ENCODE peak calls at places on chromosomes 12 and 14, in five cellular contexts. M is left ventricle myocardium inferior, O is H9, B is H1, P is glutamatergic neuron. W is an unnamed sample.

GRCh38 chr12:2456813-2457186 is 338.0 kb upstream of the FKBP4 start:
- DNase-seq in B (no peak), O (no peak), M (no peak), P (no peak), W (no peak)

GRCh38 chr12:76201316-76201715 is 116.8 kb upstream of the NAP1L1 start:
- DNase-seq in O (no peak), M (no peak), P (no peak), B (no peak), W (no peak)

GRCh38 chr12:43221216-43221615 is 330.8 kb downstream of the ADAMTS20 start:
- DNase-seq in B (no peak), P (no peak), M (no peak), O (peak), W (no peak)

GRCh38 chr12:111606651-111607232 is 7.6 kb upstream of the ATXN2 start:
- DNase-seq in B (no peak), P (no peak), O (no peak), M (no peak), W (no peak)

GRCh38 chr12:93704625-93705024 is 27.4 kb downstream of the CRADD start:
- DNase-seq in M (no peak), B (no peak), O (no peak), P (peak), W (no peak)

GRCh38 chr12:3836641-3837040 is 36.6 kb downstream of the PARP11 start:
- DNase-seq in P (no peak), B (no peak), M (no peak), O (no peak), W (no peak)

GRCh38 chr12:110906985-110907384 is 13.4 kb downstream of the MYL2 start:
- DNase-seq in B (no peak), P (no peak), M (no peak), O (no peak), W (no peak)

GRCh38 chr12:19130224-19131019 is 889 bp downstream of the PLEKHA5 start:
- DNase-seq in M (peak), P (peak), O (peak), B (peak), W (peak)

GRCh38 chr14:33271891-33272290 is 333.2 kb downstream of the NPAS3 start:
- DNase-seq in M (no peak), B (no peak), P (no peak), O (no peak), W (no peak)

GRCh38 chr12:11885261-11886038 is 185.3 kb upstream of the BCL2L14 start:
- DNase-seq in B (no peak), M (no peak), O (no peak), P (no peak), W (peak)

GRCh38 chr12:20601668-20602280 is 93.4 kb upstream of the SLCO1C1 start:
- DNase-seq in P (no peak), M (no peak), O (no peak), B (no peak), W (no peak)
- TF ChIP-seq CTCF in P (no peak), M (peak), O (peak), B (peak), W (no peak)

DNA sequence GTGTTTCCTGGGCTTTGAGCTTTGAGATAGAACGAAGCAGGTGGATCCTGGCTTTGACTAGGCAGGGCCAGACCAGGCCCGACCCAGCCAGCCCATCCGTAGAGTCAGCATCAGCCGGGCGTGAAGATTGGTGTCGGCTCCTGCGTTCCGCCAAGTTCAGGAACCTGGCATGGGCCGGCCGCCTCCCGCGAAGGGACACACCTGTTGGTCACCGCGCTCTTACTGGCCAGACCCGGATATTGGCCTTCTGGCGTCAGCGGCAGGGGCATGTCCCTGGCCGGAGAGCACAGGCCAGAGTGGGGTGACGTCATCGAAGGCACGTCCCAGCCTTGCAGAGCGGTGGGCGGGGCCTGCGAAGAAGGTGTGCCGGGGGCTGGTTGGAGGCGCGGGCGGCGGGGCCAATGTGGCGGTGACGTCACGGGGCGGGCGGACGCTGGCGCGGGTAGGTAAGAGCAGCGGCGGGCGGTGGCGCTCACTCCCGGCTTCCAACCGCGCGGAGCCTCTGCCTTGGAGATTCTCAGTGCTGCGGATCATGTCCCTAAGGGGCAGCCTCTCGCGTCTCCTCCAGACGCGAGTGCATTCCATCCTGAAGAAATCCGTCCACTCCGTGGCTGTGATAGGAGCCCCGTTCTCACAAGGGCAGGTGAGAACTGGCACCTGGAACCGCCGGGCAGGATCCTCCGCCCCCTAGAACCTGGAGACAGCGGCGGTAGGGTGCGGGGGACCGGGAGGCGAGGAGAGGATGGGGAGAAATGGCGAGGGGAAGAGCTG is at the start of gene ARG2:
- DNase-seq in B (peak), M (peak), P (peak), O (peak), W (peak)
- TF ChIP-seq CTCF in B (peak), M (no peak), P (no peak), O (peak), W (no peak)

GRCh38 chr14:50116221-50116956 is at the start of gene VCPKMT:
- DNase-seq in O (peak), P (peak), B (peak), M (peak), W (peak)
- TF ChIP-seq CTCF in O (no peak), P (no peak), B (no peak), M (no peak), W (no peak)

GRCh38 chr14:103886304-103887169 is 39.2 kb upstream of the PPP1R13B start:
- DNase-seq in B (no peak), O (peak), M (no peak), P (no peak), W (no peak)
- TF ChIP-seq CTCF in B (peak), O (peak), M (no peak), P (no peak), W (no peak)

GRCh38 chr12:99658950-99659349 is 11.4 kb downstream of the GARIN6 start:
- DNase-seq in M (no peak), B (no peak), O (no peak), P (no peak), W (no peak)
- TF ChIP-seq CTCF in M (no peak), B (peak), O (peak), P (no peak), W (peak)

GRCh38 chr12:20458011-20458410 is 89.7 kb downstream of the PDE3A start:
- DNase-seq in P (no peak), B (no peak), O (no peak), M (no peak), W (no peak)

GRCh38 chr12:20459920-20460319 is 91.6 kb downstream of the PDE3A start:
- DNase-seq in P (no peak), O (no peak), B (no peak), M (no peak), W (no peak)

GRCh38 chr12:20455001-20455706 is 86.8 kb downstream of the PDE3A start:
- DNase-seq in B (no peak), M (no peak), P (no peak), O (no peak), W (no peak)

GRCh38 chr12:20460956-20461355 is 92.6 kb downstream of the PDE3A start:
- DNase-seq in P (no peak), M (no peak), O (no peak), B (no peak), W (no peak)

DNA sequence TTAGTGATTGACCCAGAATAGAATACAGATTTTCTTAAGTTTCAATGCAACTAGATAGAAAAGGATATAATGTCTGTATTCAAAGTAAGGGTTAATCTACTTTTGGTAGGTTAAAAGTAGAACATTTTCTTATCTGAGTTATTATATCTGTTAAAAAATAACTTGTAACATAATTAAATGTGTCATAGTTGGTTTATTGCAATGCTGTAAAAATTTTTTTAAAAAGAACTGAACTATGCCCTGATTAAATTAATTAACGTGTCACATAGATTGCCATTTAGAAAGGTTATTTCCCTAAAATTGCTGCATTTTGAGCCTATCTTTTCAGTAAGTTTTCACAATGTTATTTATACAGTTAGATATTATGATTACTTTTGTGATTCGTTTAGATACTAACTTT is 89.2 kb downstream of the PDE3A start:
- DNase-seq in M (no peak), O (no peak), B (no peak), P (no peak), W (no peak)
- TF ChIP-seq CTCF in M (no peak), O (no peak), B (no peak), P (no peak), W (no peak)

GRCh38 chr12:22628228-22628627 is 3.3 kb downstream of the ETNK1 start:
- DNase-seq in M (no peak), B (no peak), P (no peak), O (no peak), W (no peak)

GRCh38 chr12:22635812-22636211 is 10.8 kb downstream of the ETNK1 start:
- DNase-seq in M (no peak), P (no peak), O (no peak), B (no peak), W (no peak)

GRCh38 chr12:22634883-22635282 is 9.9 kb downstream of the ETNK1 start:
- DNase-seq in B (no peak), M (no peak), O (no peak), P (no peak), W (no peak)

GRCh38 chr12:22627351-22627750 is 2.4 kb downstream of the ETNK1 start:
- DNase-seq in O (no peak), P (no peak), B (no peak), M (no peak), W (no peak)

DNA sequence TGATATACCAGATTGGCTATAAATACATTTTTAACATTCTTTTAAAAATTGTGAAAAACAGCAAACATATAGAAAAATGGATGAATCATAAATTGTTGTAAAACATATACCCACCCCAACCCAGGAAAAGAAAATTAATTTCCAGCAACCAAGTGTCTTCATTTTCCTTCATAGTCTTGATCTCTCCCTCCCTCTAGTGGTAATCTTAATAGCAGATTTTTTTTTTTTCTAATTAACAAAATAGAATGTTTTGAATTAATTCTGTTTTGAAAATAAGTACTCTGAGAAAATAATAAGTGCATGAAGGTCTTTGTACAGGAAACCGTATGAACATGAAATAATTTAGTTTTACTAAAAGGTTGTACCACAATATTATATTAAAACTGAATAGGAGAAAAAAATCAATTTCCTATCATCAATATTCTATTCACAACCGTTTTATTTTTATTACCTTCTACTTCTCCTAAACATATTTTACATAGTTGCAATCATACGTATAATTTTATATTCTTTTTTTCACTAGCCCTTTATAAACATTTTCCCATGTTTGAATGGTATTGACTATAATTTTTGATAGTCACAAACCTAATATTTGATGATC is 7.0 kb downstream of the ETNK1 start:
- DNase-seq in P (no peak), O (no peak), M (no peak), B (no peak), W (no peak)
- TF ChIP-seq CTCF in P (peak), O (peak), M (peak), B (no peak), W (peak)